ENCODE peak calls at places on chromosomes 16 and 17, in ten cellular contexts. One of them, this sample, is unnamed.

GRCh38 chr17:50493744-50494143 is 14.5 kb upstream of the MYCBPAP start:
- DNase-seq in caudate nucleus: no peak
- DNase-seq in A549: no peak
- DNase-seq in neural progenitor cell: no peak
- DNase-seq in iPS DF 6.9: no peak
- DNase-seq in effector memory CD4-positive, alpha-beta T cell: no peak
- DNase-seq in H9: no peak
- DNase-seq in adrenal gland: no peak
- DNase-seq in ascending aorta: no peak
- DNase-seq in heart right ventricle: no peak
- DNase-seq in this sample: no peak

GRCh38 chr17:30586818-30587595 is 109.8 kb downstream of the GOSR1 start:
- DNase-seq in effector memory CD4-positive, alpha-beta T cell: no peak
- DNase-seq in ascending aorta: no peak
- DNase-seq in neural progenitor cell: no peak
- DNase-seq in H9: no peak
- DNase-seq in iPS DF 6.9: no peak
- DNase-seq in heart right ventricle: no peak
- DNase-seq in A549: peak
- DNase-seq in adrenal gland: peak
- DNase-seq in caudate nucleus: no peak
- DNase-seq in this sample: peak

GRCh38 chr16:6095414-6095813 is 997.8 kb upstream of the EEF2KMT start:
- DNase-seq in adrenal gland: no peak
- DNase-seq in A549: no peak
- DNase-seq in heart right ventricle: no peak
- DNase-seq in ascending aorta: no peak
- DNase-seq in caudate nucleus: peak
- DNase-seq in H9: no peak
- DNase-seq in neural progenitor cell: no peak
- DNase-seq in effector memory CD4-positive, alpha-beta T cell: no peak
- DNase-seq in iPS DF 6.9: no peak
- DNase-seq in this sample: no peak

GRCh38 chr17:44887971-44888955 is 11.0 kb downstream of the EFTUD2 start:
- DNase-seq in heart right ventricle: no peak
- DNase-seq in ascending aorta: no peak
- DNase-seq in iPS DF 6.9: no peak
- DNase-seq in adrenal gland: no peak
- DNase-seq in A549: no peak
- DNase-seq in effector memory CD4-positive, alpha-beta T cell: no peak
- DNase-seq in neural progenitor cell: no peak
- DNase-seq in H9: no peak
- DNase-seq in caudate nucleus: no peak
- DNase-seq in this sample: no peak

GRCh38 chr17:42121066-42121769 is at the start of gene KAT2A:
- DNase-seq in heart right ventricle: peak
- DNase-seq in A549: peak
- DNase-seq in H9: peak
- DNase-seq in caudate nucleus: peak
- DNase-seq in adrenal gland: peak
- DNase-seq in neural progenitor cell: peak
- DNase-seq in effector memory CD4-positive, alpha-beta T cell: peak
- DNase-seq in iPS DF 6.9: peak
- DNase-seq in ascending aorta: no peak
- DNase-seq in this sample: peak

GRCh38 chr17:77865109-77865611 is 93.3 kb upstream of the TNRC6C start:
- DNase-seq in caudate nucleus: no peak
- DNase-seq in neural progenitor cell: peak
- DNase-seq in adrenal gland: no peak
- DNase-seq in A549: no peak
- DNase-seq in heart right ventricle: peak
- DNase-seq in iPS DF 6.9: no peak
- DNase-seq in effector memory CD4-positive, alpha-beta T cell: no peak
- DNase-seq in H9: no peak
- DNase-seq in ascending aorta: no peak
- DNase-seq in this sample: no peak

GRCh38 chr17:61284174-61284573 is 115.5 kb upstream of the TBX2 start:
- DNase-seq in adrenal gland: no peak
- DNase-seq in A549: no peak
- DNase-seq in iPS DF 6.9: no peak
- DNase-seq in H9: no peak
- DNase-seq in neural progenitor cell: no peak
- DNase-seq in heart right ventricle: no peak
- DNase-seq in ascending aorta: no peak
- DNase-seq in caudate nucleus: no peak
- DNase-seq in effector memory CD4-positive, alpha-beta T cell: no peak
- DNase-seq in this sample: no peak

GRCh38 chr17:41672153-41672552 is 16.5 kb upstream of the EIF1 start:
- DNase-seq in H9: no peak
- DNase-seq in iPS DF 6.9: no peak
- DNase-seq in ascending aorta: no peak
- DNase-seq in adrenal gland: no peak
- DNase-seq in effector memory CD4-positive, alpha-beta T cell: no peak
- DNase-seq in caudate nucleus: no peak
- DNase-seq in A549: no peak
- DNase-seq in neural progenitor cell: no peak
- DNase-seq in heart right ventricle: no peak
- DNase-seq in this sample: no peak

GRCh38 chr16:31460582-31461002 is 1.3 kb downstream of the ARMC5 start:
- DNase-seq in iPS DF 6.9: no peak
- DNase-seq in ascending aorta: no peak
- DNase-seq in H9: no peak
- DNase-seq in adrenal gland: no peak
- DNase-seq in effector memory CD4-positive, alpha-beta T cell: no peak
- DNase-seq in caudate nucleus: no peak
- DNase-seq in A549: peak
- DNase-seq in neural progenitor cell: peak
- DNase-seq in heart right ventricle: no peak
- DNase-seq in this sample: peak

GRCh38 chr16:5060073-5060641 is 5.6 kb downstream of the C16orf89 start:
- DNase-seq in neural progenitor cell: no peak
- DNase-seq in ascending aorta: no peak
- DNase-seq in iPS DF 6.9: no peak
- DNase-seq in effector memory CD4-positive, alpha-beta T cell: no peak
- DNase-seq in heart right ventricle: no peak
- DNase-seq in caudate nucleus: no peak
- DNase-seq in adrenal gland: no peak
- DNase-seq in H9: no peak
- DNase-seq in A549: no peak
- DNase-seq in this sample: no peak

GRCh38 chr17:17783121-17783824 is 53.5 kb downstream of the SREBF1 start:
- DNase-seq in effector memory CD4-positive, alpha-beta T cell: peak
- DNase-seq in caudate nucleus: peak
- DNase-seq in heart right ventricle: peak
- DNase-seq in iPS DF 6.9: no peak
- DNase-seq in ascending aorta: no peak
- DNase-seq in neural progenitor cell: peak
- DNase-seq in adrenal gland: peak
- DNase-seq in H9: peak
- DNase-seq in A549: no peak
- DNase-seq in this sample: peak
- H3K27ac ChIP-seq in effector memory CD4-positive, alpha-beta T cell: peak
- H3K27ac ChIP-seq in caudate nucleus: peak
- H3K27ac ChIP-seq in heart right ventricle: peak
- H3K27ac ChIP-seq in iPS DF 6.9: no peak
- H3K27ac ChIP-seq in ascending aorta: peak
- H3K27ac ChIP-seq in neural progenitor cell: peak
- H3K27ac ChIP-seq in adrenal gland: no peak
- H3K27ac ChIP-seq in H9: no peak
- H3K27ac ChIP-seq in A549: peak
- H3K27ac ChIP-seq in this sample: no peak

GRCh38 chr16:85868495-85868894 is 30.5 kb upstream of the IRF8 start:
- DNase-seq in iPS DF 6.9: no peak
- DNase-seq in effector memory CD4-positive, alpha-beta T cell: no peak
- DNase-seq in adrenal gland: no peak
- DNase-seq in ascending aorta: no peak
- DNase-seq in H9: no peak
- DNase-seq in A549: no peak
- DNase-seq in caudate nucleus: no peak
- DNase-seq in neural progenitor cell: no peak
- DNase-seq in heart right ventricle: no peak
- DNase-seq in this sample: no peak
- H3K27ac ChIP-seq in iPS DF 6.9: no peak
- H3K27ac ChIP-seq in effector memory CD4-positive, alpha-beta T cell: no peak
- H3K27ac ChIP-seq in adrenal gland: no peak
- H3K27ac ChIP-seq in ascending aorta: no peak
- H3K27ac ChIP-seq in H9: no peak
- H3K27ac ChIP-seq in A549: no peak
- H3K27ac ChIP-seq in caudate nucleus: no peak
- H3K27ac ChIP-seq in neural progenitor cell: no peak
- H3K27ac ChIP-seq in heart right ventricle: no peak
- H3K27ac ChIP-seq in this sample: no peak

GRCh38 chr17:32503251-32504165 is 16.7 kb downstream of the CDK5R1 start:
- DNase-seq in neural progenitor cell: no peak
- DNase-seq in iPS DF 6.9: no peak
- DNase-seq in effector memory CD4-positive, alpha-beta T cell: peak
- DNase-seq in heart right ventricle: no peak
- DNase-seq in ascending aorta: no peak
- DNase-seq in caudate nucleus: no peak
- DNase-seq in H9: no peak
- DNase-seq in A549: no peak
- DNase-seq in adrenal gland: no peak
- DNase-seq in this sample: peak
- H3K27ac ChIP-seq in neural progenitor cell: no peak
- H3K27ac ChIP-seq in iPS DF 6.9: no peak
- H3K27ac ChIP-seq in effector memory CD4-positive, alpha-beta T cell: peak
- H3K27ac ChIP-seq in heart right ventricle: no peak
- H3K27ac ChIP-seq in ascending aorta: peak
- H3K27ac ChIP-seq in caudate nucleus: no peak
- H3K27ac ChIP-seq in H9: no peak
- H3K27ac ChIP-seq in A549: no peak
- H3K27ac ChIP-seq in adrenal gland: no peak
- H3K27ac ChIP-seq in this sample: peak

GRCh38 chr16:67804853-67805542 is 1.4 kb downstream of the RANBP10 start:
- DNase-seq in adrenal gland: no peak
- DNase-seq in A549: no peak
- DNase-seq in caudate nucleus: no peak
- DNase-seq in H9: no peak
- DNase-seq in heart right ventricle: no peak
- DNase-seq in effector memory CD4-positive, alpha-beta T cell: no peak
- DNase-seq in iPS DF 6.9: no peak
- DNase-seq in neural progenitor cell: no peak
- DNase-seq in ascending aorta: no peak
- DNase-seq in this sample: no peak

GRCh38 chr16:67805718-67806427 is 487 bp downstream of the RANBP10 start:
- DNase-seq in iPS DF 6.9: no peak
- DNase-seq in H9: no peak
- DNase-seq in A549: no peak
- DNase-seq in adrenal gland: peak
- DNase-seq in caudate nucleus: no peak
- DNase-seq in heart right ventricle: no peak
- DNase-seq in ascending aorta: no peak
- DNase-seq in effector memory CD4-positive, alpha-beta T cell: no peak
- DNase-seq in neural progenitor cell: peak
- DNase-seq in this sample: no peak

GRCh38 chr16:67803894-67804293 is 2.5 kb downstream of the RANBP10 start:
- DNase-seq in caudate nucleus: no peak
- DNase-seq in effector memory CD4-positive, alpha-beta T cell: no peak
- DNase-seq in adrenal gland: no peak
- DNase-seq in heart right ventricle: no peak
- DNase-seq in H9: no peak
- DNase-seq in A549: no peak
- DNase-seq in iPS DF 6.9: no peak
- DNase-seq in neural progenitor cell: no peak
- DNase-seq in ascending aorta: no peak
- DNase-seq in this sample: no peak

GRCh38 chr16:67807148-67807682 is 526 bp downstream of the TSNAXIP1 start:
- DNase-seq in iPS DF 6.9: no peak
- DNase-seq in H9: no peak
- DNase-seq in caudate nucleus: no peak
- DNase-seq in effector memory CD4-positive, alpha-beta T cell: no peak
- DNase-seq in A549: no peak
- DNase-seq in ascending aorta: no peak
- DNase-seq in adrenal gland: no peak
- DNase-seq in neural progenitor cell: no peak
- DNase-seq in heart right ventricle: no peak
- DNase-seq in this sample: no peak

DNA sequence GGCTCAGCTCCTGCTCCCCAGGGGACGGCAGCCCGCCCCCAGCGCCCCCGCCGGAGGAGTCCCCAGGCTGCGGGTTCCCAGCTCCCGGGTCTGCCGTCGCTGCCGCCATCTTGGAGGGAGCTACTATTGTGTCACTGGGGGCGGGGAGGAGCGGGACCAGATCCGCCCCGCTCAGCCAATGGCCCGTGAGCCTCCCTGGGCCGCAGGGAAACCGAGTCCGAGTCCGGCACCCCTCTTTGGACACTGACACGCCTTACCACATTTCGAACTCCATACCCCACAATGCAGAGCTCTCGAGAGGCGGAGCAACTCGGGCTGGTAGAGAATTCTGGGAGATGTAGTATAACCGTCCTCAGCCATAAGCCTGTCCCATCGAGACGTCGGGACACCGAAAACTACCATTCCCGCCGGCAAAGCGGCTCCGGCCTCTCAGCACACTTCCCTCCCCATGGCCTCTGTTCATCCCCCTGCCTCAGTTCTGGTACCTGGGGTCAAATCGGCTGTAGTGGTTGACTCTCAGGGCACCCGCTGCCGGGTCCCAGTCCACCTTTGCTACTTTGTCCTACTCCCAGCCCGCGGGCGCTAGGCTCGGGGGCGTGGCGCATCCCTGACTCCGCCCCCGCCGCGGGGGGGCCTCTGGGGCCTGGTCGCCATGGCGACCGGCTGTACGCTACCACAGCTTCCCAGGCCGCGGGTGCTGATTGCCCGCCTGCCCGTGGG is at the start of the genes RANBP10 and TSNAXIP1:
- DNase-seq in adrenal gland: peak
- DNase-seq in caudate nucleus: peak
- DNase-seq in effector memory CD4-positive, alpha-beta T cell: peak
- DNase-seq in H9: peak
- DNase-seq in ascending aorta: peak
- DNase-seq in heart right ventricle: peak
- DNase-seq in neural progenitor cell: peak
- DNase-seq in A549: peak
- DNase-seq in iPS DF 6.9: peak
- DNase-seq in this sample: peak
- H3K27ac ChIP-seq in adrenal gland: peak
- H3K27ac ChIP-seq in caudate nucleus: peak
- H3K27ac ChIP-seq in effector memory CD4-positive, alpha-beta T cell: peak
- H3K27ac ChIP-seq in H9: no peak
- H3K27ac ChIP-seq in ascending aorta: peak
- H3K27ac ChIP-seq in heart right ventricle: peak
- H3K27ac ChIP-seq in neural progenitor cell: peak
- H3K27ac ChIP-seq in A549: peak
- H3K27ac ChIP-seq in iPS DF 6.9: no peak
- H3K27ac ChIP-seq in this sample: peak

DNA sequence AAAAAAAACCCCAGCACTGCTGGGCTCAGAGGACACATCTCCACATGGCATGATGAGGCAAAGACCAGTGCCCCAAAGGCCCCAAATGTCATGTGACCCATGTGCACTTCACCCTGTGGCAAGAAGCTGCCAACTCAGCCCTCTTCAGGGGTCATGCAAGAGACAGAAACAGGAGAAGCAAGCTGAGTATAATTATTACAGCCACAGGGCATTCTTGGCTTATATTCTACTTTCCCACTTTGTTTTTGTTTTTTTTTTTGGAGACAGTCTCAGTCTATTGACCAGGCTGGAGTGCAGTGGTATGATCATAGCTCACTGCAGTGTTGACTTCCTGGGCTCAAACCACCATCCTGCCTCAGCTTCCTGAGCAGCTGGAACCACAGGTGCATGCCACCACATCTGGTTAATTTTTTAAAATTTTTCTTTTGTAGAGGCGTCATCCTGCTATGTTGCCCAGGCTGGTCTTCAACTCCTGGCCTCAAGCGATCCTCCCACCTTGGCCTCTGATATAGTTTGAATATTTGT is 32.7 kb upstream of the LITAF start:
- DNase-seq in ascending aorta: no peak
- DNase-seq in adrenal gland: peak
- DNase-seq in H9: no peak
- DNase-seq in iPS DF 6.9: no peak
- DNase-seq in neural progenitor cell: no peak
- DNase-seq in effector memory CD4-positive, alpha-beta T cell: peak
- DNase-seq in caudate nucleus: no peak
- DNase-seq in heart right ventricle: no peak
- DNase-seq in A549: no peak
- DNase-seq in this sample: peak
- H3K27ac ChIP-seq in ascending aorta: no peak
- H3K27ac ChIP-seq in adrenal gland: no peak
- H3K27ac ChIP-seq in H9: no peak
- H3K27ac ChIP-seq in iPS DF 6.9: no peak
- H3K27ac ChIP-seq in neural progenitor cell: no peak
- H3K27ac ChIP-seq in effector memory CD4-positive, alpha-beta T cell: peak
- H3K27ac ChIP-seq in caudate nucleus: no peak
- H3K27ac ChIP-seq in heart right ventricle: no peak
- H3K27ac ChIP-seq in A549: peak
- H3K27ac ChIP-seq in this sample: no peak